ENCODE peak calls at places on chromosomes 13 and 19, in seven cellular contexts. F is effector memory CD4-positive, alpha-beta T cell; W is CD4-positive, alpha-beta T cell; K is upper lobe of left lung; X is cardiac muscle cell; P is heart right ventricle; R is substantia nigra. Y is an unnamed sample.

GRCh38 chr19:6945733-6946132 is 58.4 kb downstream of the ADGRE1 start:
- DNase-seq in W (no peak), P (no peak), K (no peak), R (no peak), X (no peak), F (no peak), Y (no peak)

GRCh38 chr19:5580116-5580515 is 12.4 kb upstream of the TINCR start:
- DNase-seq in W (no peak), R (no peak), F (no peak), P (no peak), K (no peak), X (no peak), Y (no peak)

GRCh38 chr13:31045621-31046081 is 113.2 kb downstream of the TEX26 start:
- DNase-seq in X (no peak), P (no peak), R (no peak), F (peak; percentile 64), K (peak; percentile 92), W (peak; percentile 66), Y (no peak)

GRCh38 chr19:1855040-1855827 is 7.0 kb upstream of the REXO1 start:
- DNase-seq in X (peak; percentile 90), R (peak; percentile 81), F (peak; percentile 72), K (peak; percentile 95), W (peak; percentile 86), P (peak; percentile 95), Y (peak; percentile 75)

GRCh38 chr13:87889241-87889640 is 218.1 kb downstream of the SLITRK5 start:
- DNase-seq in F (no peak), R (no peak), X (no peak), K (no peak), W (no peak), P (no peak), Y (no peak)

GRCh38 chr19:41195675-41196497 is 2.9 kb downstream of the CYP2S1 start:
- DNase-seq in X (no peak), K (no peak), F (no peak), P (no peak), W (no peak), R (no peak), Y (no peak)

GRCh38 chr19:43463381-43464088 is 1.9 kb downstream of the LYPD3 start:
- DNase-seq in P (peak; percentile 99), F (peak; percentile 99), K (peak; percentile 99), R (peak; percentile 94), X (peak; percentile 96), W (peak; percentile 100), Y (peak; percentile 99)

GRCh38 chr13:35856084-35856483 is 275.1 kb downstream of the DCLK1 start:
- DNase-seq in F (no peak), X (no peak), R (no peak), W (no peak), P (no peak), K (no peak), Y (no peak)

GRCh38 chr19:2099937-2100718 is 3.4 kb downstream of the IZUMO4 start:
- DNase-seq in X (no peak), P (no peak), K (no peak), W (no peak), F (no peak), R (no peak), Y (no peak)

GRCh38 chr19:1255186-1256161 is 7.1 kb downstream of the MIDN start:
- DNase-seq in F (no peak), K (no peak), R (peak; percentile 87), P (no peak), X (no peak), W (no peak), Y (no peak)

GRCh38 chr13:112894673-112895481 is 74.1 kb upstream of the MCF2L start:
- DNase-seq in P (no peak), F (no peak), K (no peak), W (no peak), X (peak; percentile 53), R (no peak), Y (no peak)

GRCh38 chr13:54210397-54211050 is 1181.9 kb downstream of the OLFM4 start:
- DNase-seq in W (no peak), X (no peak), P (no peak), F (no peak), R (no peak), K (no peak), Y (peak; percentile 77)

GRCh38 chr19:3649888-3650287 is 23.3 kb upstream of the CACTIN start:
- DNase-seq in P (no peak), X (no peak), W (no peak), F (no peak), R (no peak), K (no peak), Y (no peak)

GRCh38 chr19:3897936-3898335 is 17.5 kb downstream of the ATCAY start:
- DNase-seq in X (no peak), K (no peak), F (no peak), W (no peak), P (no peak), R (no peak), Y (no peak)

GRCh38 chr13:46315491-46316075 is 71.5 kb downstream of the RUBCNL start:
- DNase-seq in R (no peak), F (no peak), K (no peak), X (peak; percentile 37), P (no peak), W (no peak), Y (no peak)

DNA sequence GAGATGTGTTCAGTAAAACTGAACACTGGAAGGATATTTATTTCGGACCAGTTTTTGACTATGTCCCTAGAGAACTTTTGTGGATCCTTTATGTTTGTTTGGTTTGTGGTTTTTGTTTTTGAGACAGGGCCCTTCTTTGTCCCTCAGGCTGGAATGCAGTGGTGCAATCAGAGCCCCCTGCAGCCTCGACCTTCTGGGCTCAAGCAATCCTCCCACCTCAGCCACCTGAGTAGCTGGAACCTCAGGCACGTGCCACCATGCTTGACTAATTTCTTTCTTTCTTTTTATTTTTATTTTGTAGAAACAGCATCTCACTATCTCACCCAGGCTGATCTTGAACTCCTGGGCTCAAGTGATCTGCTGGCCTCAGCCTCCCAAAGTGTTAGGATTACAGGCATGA is 955 bp upstream of the ZNF709 start:
- DNase-seq in R (no peak), P (no peak), K (no peak), F (no peak), X (no peak), W (no peak), Y (no peak)
- H3K27ac ChIP-seq in R (no peak overlapping the region), P (peak overlapping the region; percentile 86), K (no peak overlapping the region), F (no peak overlapping the region), X (no peak overlapping the region), W (no peak overlapping the region), Y (no peak overlapping the region)

DNA sequence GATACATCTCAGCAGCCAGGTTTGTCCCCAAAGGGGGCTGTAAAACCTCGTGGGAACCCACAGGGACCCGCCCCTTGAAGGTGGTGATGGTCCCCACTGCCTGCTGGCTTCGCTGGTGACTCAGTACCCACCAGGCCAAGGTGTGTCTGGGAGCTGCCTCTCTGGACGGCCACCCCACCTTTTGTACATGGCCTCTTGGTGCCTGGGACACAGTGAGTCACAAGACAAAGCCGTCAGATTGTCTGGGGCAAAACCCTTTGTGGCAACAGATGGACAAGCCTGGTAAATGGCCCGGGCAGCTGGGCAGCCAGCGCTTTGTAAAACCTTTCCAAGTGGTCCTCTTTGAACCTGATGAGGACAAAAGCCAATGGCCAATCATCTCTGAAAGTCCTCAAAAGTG is 27.9 kb upstream of the KLF2 start:
- DNase-seq in X (no peak), K (no peak), R (no peak), W (no peak), F (no peak), P (no peak), Y (no peak)
- H3K27ac ChIP-seq in X (no peak overlapping the region), K (no peak overlapping the region), R (no peak overlapping the region), W (no peak overlapping the region), F (no peak overlapping the region), P (no peak overlapping the region), Y (no peak overlapping the region)

GRCh38 chr13:47628666-47629065 is 372.4 kb downstream of the SUCLA2 start:
- DNase-seq in W (no peak), F (no peak), K (no peak), R (no peak), P (no peak), X (no peak), Y (no peak)

GRCh38 chr13:47621931-47622330 is 379.1 kb downstream of the SUCLA2 start:
- DNase-seq in W (no peak), X (no peak), F (no peak), K (no peak), R (no peak), P (no peak), Y (no peak)

GRCh38 chr13:47623862-47624261 is 377.2 kb downstream of the SUCLA2 start:
- DNase-seq in K (no peak), X (no peak), P (no peak), R (no peak), W (no peak), F (no peak), Y (no peak)
- H3K27ac ChIP-seq in K (no peak overlapping the region), X (no peak overlapping the region), P (no peak overlapping the region), R (no peak overlapping the region), W (no peak overlapping the region), F (no peak overlapping the region), Y (no peak overlapping the region)

GRCh38 chr19:56091751-56092546 is 29.1 kb downstream of the ZNF787 start:
- DNase-seq in X (no peak), R (no peak), W (no peak), P (no peak), K (no peak), F (peak; percentile 23), Y (no peak)

GRCh38 chr19:56088454-56089215 is 32.5 kb downstream of the ZNF787 start:
- DNase-seq in X (no peak), W (no peak), K (no peak), F (no peak), R (no peak), P (no peak), Y (no peak)

GRCh38 chr19:56089344-56089743 is 31.8 kb downstream of the ZNF787 start:
- DNase-seq in P (no peak), X (no peak), W (no peak), K (no peak), R (no peak), F (no peak), Y (no peak)

GRCh38 chr19:56092685-56093631 is 28.1 kb downstream of the ZNF787 start:
- DNase-seq in K (no peak), X (no peak), R (no peak), W (no peak), P (no peak), F (no peak), Y (no peak)

DNA sequence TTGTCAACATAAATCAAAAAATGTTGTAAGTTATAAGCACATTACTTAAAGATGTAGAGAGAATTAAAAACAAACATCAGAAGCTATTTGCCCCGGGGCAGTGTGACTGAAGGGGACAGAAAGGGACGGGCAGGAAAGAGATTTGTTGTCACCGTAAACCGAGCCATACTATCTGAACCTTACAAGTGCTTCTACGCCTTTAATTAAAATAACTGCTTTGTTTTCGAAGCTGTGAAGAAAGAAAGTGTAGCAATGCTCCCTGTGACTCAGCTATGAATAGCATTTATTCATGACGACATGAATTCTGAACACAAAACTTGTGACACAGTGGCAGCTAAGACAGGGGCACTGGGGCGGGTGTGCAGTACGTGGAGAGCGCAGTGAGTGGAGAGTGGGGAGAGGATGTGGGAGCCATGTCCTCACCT is 30.0 kb downstream of the ZNF787 start:
- DNase-seq in X (no peak), K (no peak), R (no peak), P (no peak), F (no peak), W (no peak), Y (peak; percentile 55)
- H3K27ac ChIP-seq in X (no peak overlapping the region), K (no peak overlapping the region), R (peak overlapping the region; percentile 72), P (peak overlapping the region; percentile 61), F (no peak overlapping the region), W (no peak overlapping the region), Y (peak overlapping the region; percentile 21)

GRCh38 chr19:52170863-52171320 is 529 bp downstream of the ZNF836 start:
- DNase-seq in K (no peak), R (peak; percentile 16), P (peak; percentile 22), X (peak; percentile 39), W (no peak), F (no peak), Y (no peak)
- H3K27ac ChIP-seq in K (peak overlapping the region; percentile 90), R (peak overlapping the region; percentile 77), P (peak overlapping the region; percentile 85), X (no peak overlapping the region), W (peak overlapping the region; percentile 82), F (peak overlapping the region; percentile 92), Y (peak overlapping the region; percentile 90)